ENCODE peak calls at places on chromosomes 16 and 17, in four cellular contexts. One of them, this sample, is unnamed.
A peak's percentile ranks its signal among the peaks of the same experiment; 100 is the strongest.

GRCh38 chr16:65195998-65196397 is 74.1 kb upstream of the CDH11 start:
- DNase-seq in vagina: no peak
- DNase-seq in H1: no peak
- DNase-seq in HCT116: no peak
- DNase-seq in this sample: no peak

GRCh38 chr16:51637744-51638100 is 486.7 kb upstream of the SALL1 start:
- DNase-seq in vagina: no peak
- DNase-seq in H1: no peak
- DNase-seq in HCT116: no peak
- DNase-seq in this sample: no peak

GRCh38 chr16:12826559-12826958 is 22.9 kb upstream of the CPPED1 start:
- DNase-seq in vagina: no peak
- DNase-seq in H1: no peak
- DNase-seq in HCT116: no peak
- DNase-seq in this sample: no peak

GRCh38 chr17:73551756-73552155 is 92.5 kb downstream of the SDK2 start:
- DNase-seq in vagina: no peak
- DNase-seq in H1: no peak
- DNase-seq in HCT116: peak; percentile 7
- DNase-seq in this sample: no peak

GRCh38 chr16:85844786-85845185 is 45.3 kb downstream of the COX4I1 start:
- DNase-seq in vagina: no peak
- DNase-seq in H1: no peak
- DNase-seq in HCT116: no peak
- DNase-seq in this sample: no peak

GRCh38 chr17:40534431-40535189 is 30.7 kb downstream of the CCR7 start:
- DNase-seq in vagina: no peak
- DNase-seq in H1: no peak
- DNase-seq in HCT116: no peak
- DNase-seq in this sample: no peak

GRCh38 chr16:69406780-69407331 is 17.6 kb upstream of the CYB5B start:
- DNase-seq in vagina: no peak
- DNase-seq in H1: no peak
- DNase-seq in HCT116: peak; percentile 99
- DNase-seq in this sample: no peak

GRCh38 chr17:5821057-5821456 is 236.7 kb upstream of the NLRP1 start:
- DNase-seq in vagina: no peak
- DNase-seq in H1: peak; percentile 14
- DNase-seq in HCT116: no peak
- DNase-seq in this sample: peak; percentile 72

GRCh38 chr16:3458852-3459361 is 15.4 kb downstream of the NAA60 start:
- DNase-seq in vagina: no peak
- DNase-seq in H1: no peak
- DNase-seq in HCT116: no peak
- DNase-seq in this sample: no peak

GRCh38 chr17:78828470-78829185 is 12.0 kb downstream of the USP36 start:
- DNase-seq in vagina: no peak
- DNase-seq in H1: no peak
- DNase-seq in HCT116: peak; percentile 24
- DNase-seq in this sample: no peak

GRCh38 chr16:23998771-23999170 is 163.0 kb downstream of the PRKCB start:
- DNase-seq in vagina: no peak
- DNase-seq in H1: no peak
- DNase-seq in HCT116: no peak
- DNase-seq in this sample: no peak

GRCh38 chr16:82651921-82652601 is 25.3 kb downstream of the CDH13 start:
- DNase-seq in vagina: no peak
- DNase-seq in H1: no peak
- DNase-seq in HCT116: no peak
- DNase-seq in this sample: no peak

GRCh38 chr16:30761427-30761927 is 385 bp downstream of the CFAP119 start:
- DNase-seq in vagina: no peak
- DNase-seq in H1: peak; percentile 61
- DNase-seq in HCT116: no peak
- DNase-seq in this sample: no peak

GRCh38 chr16:86821933-86822332 is 243.6 kb downstream of the FOXL1 start:
- DNase-seq in vagina: no peak
- DNase-seq in H1: no peak
- DNase-seq in HCT116: no peak
- DNase-seq in this sample: no peak

GRCh38 chr16:84519855-84520254 is 15.4 kb upstream of the MEAK7 start:
- DNase-seq in vagina: no peak
- DNase-seq in H1: no peak
- DNase-seq in HCT116: no peak
- DNase-seq in this sample: no peak

GRCh38 chr17:82223517-82223916 is 5.3 kb upstream of the SLC16A3 start:
- DNase-seq in vagina: no peak
- DNase-seq in H1: no peak
- DNase-seq in HCT116: no peak
- DNase-seq in this sample: no peak

GRCh38 chr16:56354746-56355145 is 70.6 kb downstream of the AMFR start:
- DNase-seq in vagina: no peak
- DNase-seq in H1: no peak
- DNase-seq in HCT116: no peak
- DNase-seq in this sample: no peak

GRCh38 chr16:63714876-63715275 is 1407.0 kb downstream of the CDH11 start:
- DNase-seq in vagina: no peak
- DNase-seq in H1: no peak
- DNase-seq in HCT116: no peak
- DNase-seq in this sample: no peak

GRCh38 chr17:17950806-17951205 is 21.4 kb downstream of the TOM1L2 start:
- DNase-seq in vagina: no peak
- DNase-seq in H1: no peak
- DNase-seq in HCT116: no peak
- DNase-seq in this sample: no peak

GRCh38 chr17:56808503-56808902 is 25.2 kb downstream of the C17orf67 start:
- DNase-seq in vagina: no peak
- DNase-seq in H1: no peak
- DNase-seq in HCT116: no peak
- DNase-seq in this sample: no peak

GRCh38 chr16:50381679-50382440 is 13.1 kb upstream of the BRD7 start:
- DNase-seq in vagina: no peak
- DNase-seq in H1: no peak
- DNase-seq in HCT116: no peak
- DNase-seq in this sample: no peak

GRCh38 chr17:27478901-27479531 is 22.8 kb downstream of the KSR1 start:
- DNase-seq in vagina: no peak
- DNase-seq in H1: no peak
- DNase-seq in HCT116: no peak
- DNase-seq in this sample: no peak

GRCh38 chr16:72946474-72947194 is 101.3 kb downstream of the ZFHX3 start:
- DNase-seq in vagina: no peak
- DNase-seq in H1: no peak
- DNase-seq in HCT116: no peak
- DNase-seq in this sample: no peak

GRCh38 chr16:82845076-82845475 is 218.3 kb downstream of the CDH13 start:
- DNase-seq in vagina: no peak
- DNase-seq in H1: no peak
- DNase-seq in HCT116: no peak
- DNase-seq in this sample: no peak

GRCh38 chr17:48110722-48111121 is 3.2 kb downstream of the SNX11 start:
- DNase-seq in vagina: no peak
- DNase-seq in H1: no peak
- DNase-seq in HCT116: no peak
- DNase-seq in this sample: no peak

GRCh38 chr16:1812732-1813163 is 13.9 kb downstream of the HAGH start:
- DNase-seq in vagina: no peak
- DNase-seq in H1: no peak
- DNase-seq in HCT116: peak; percentile 47
- DNase-seq in this sample: peak; percentile 93

GRCh38 chr17:79393358-79394038 is 217.4 kb downstream of the RBFOX3 start:
- DNase-seq in vagina: no peak
- DNase-seq in H1: peak; percentile 99
- DNase-seq in HCT116: peak; percentile 37
- DNase-seq in this sample: peak; percentile 95

GRCh38 chr16:3121843-3122467 is 9.6 kb downstream of the ZNF205 start:
- DNase-seq in vagina: no peak
- DNase-seq in H1: no peak
- DNase-seq in HCT116: no peak
- DNase-seq in this sample: no peak

GRCh38 chr17:11742891-11743290 is 144.6 kb downstream of the DNAH9 start:
- DNase-seq in vagina: no peak
- DNase-seq in H1: no peak
- DNase-seq in HCT116: no peak
- DNase-seq in this sample: no peak

GRCh38 chr16:3007957-3008748 is 4.6 kb upstream of the CLDN9 start:
- DNase-seq in vagina: no peak
- DNase-seq in H1: peak; percentile 89
- DNase-seq in HCT116: no peak
- DNase-seq in this sample: no peak

GRCh38 chr16:78365376-78365775 is 265.9 kb downstream of the WWOX start:
- DNase-seq in vagina: no peak
- DNase-seq in H1: no peak
- DNase-seq in HCT116: no peak
- DNase-seq in this sample: no peak

GRCh38 chr17:38588775-38589174 is 17.0 kb downstream of the SRCIN1 start:
- DNase-seq in vagina: no peak
- DNase-seq in H1: no peak
- DNase-seq in HCT116: no peak
- DNase-seq in this sample: no peak

GRCh38 chr17:41486809-41487530 is 2.7 kb downstream of the KRT36 start:
- DNase-seq in vagina: no peak
- DNase-seq in H1: peak; percentile 97
- DNase-seq in HCT116: no peak
- DNase-seq in this sample: no peak

GRCh38 chr16:74437-75318 is 2.2 kb upstream of the RHBDF1 start:
- DNase-seq in vagina: no peak
- DNase-seq in H1: no peak
- DNase-seq in HCT116: no peak
- DNase-seq in this sample: no peak

GRCh38 chr17:9256944-9257629 is 235.8 kb downstream of the NTN1 start:
- DNase-seq in vagina: no peak
- DNase-seq in H1: no peak
- DNase-seq in HCT116: no peak
- DNase-seq in this sample: no peak
- TF ChIP-seq POLR2AphosphoS5 in vagina: peak; percentile 64
- TF ChIP-seq POLR2AphosphoS5 in H1: no peak
- TF ChIP-seq POLR2AphosphoS5 in HCT116: no peak
- TF ChIP-seq POLR2AphosphoS5 in this sample: no peak

GRCh38 chr16:27892879-27893278 is 170.6 kb downstream of the GSG1L start:
- DNase-seq in vagina: no peak
- DNase-seq in H1: peak; percentile 52
- DNase-seq in HCT116: peak; percentile 6
- DNase-seq in this sample: no peak
- TF ChIP-seq CTCF in vagina: no peak
- TF ChIP-seq CTCF in H1: peak; percentile 44
- TF ChIP-seq CTCF in HCT116: peak; percentile 27
- TF ChIP-seq CTCF in this sample: no peak

GRCh38 chr17:75622071-75622470 is 11.2 kb upstream of the SMIM5 start:
- DNase-seq in vagina: no peak
- DNase-seq in H1: no peak
- DNase-seq in HCT116: no peak
- DNase-seq in this sample: no peak
- TF ChIP-seq POLR2AphosphoS5 in vagina: no peak
- TF ChIP-seq POLR2AphosphoS5 in H1: no peak
- TF ChIP-seq POLR2AphosphoS5 in HCT116: no peak
- TF ChIP-seq POLR2AphosphoS5 in this sample: no peak

GRCh38 chr16:11748404-11749254 is 6.0 kb upstream of the TXNDC11 start:
- DNase-seq in vagina: no peak
- DNase-seq in H1: no peak
- DNase-seq in HCT116: no peak
- DNase-seq in this sample: no peak
- TF ChIP-seq CTCF in vagina: no peak
- TF ChIP-seq CTCF in H1: no peak
- TF ChIP-seq CTCF in HCT116: no peak
- TF ChIP-seq CTCF in this sample: no peak

GRCh38 chr17:33512113-33512512 is 219.0 kb upstream of the ASIC2 start:
- DNase-seq in vagina: no peak
- DNase-seq in H1: no peak
- DNase-seq in HCT116: no peak
- DNase-seq in this sample: no peak

GRCh38 chr17:33511670-33512069 is 218.6 kb upstream of the ASIC2 start:
- DNase-seq in vagina: no peak
- DNase-seq in H1: no peak
- DNase-seq in HCT116: no peak
- DNase-seq in this sample: no peak

GRCh38 chr17:33506889-33507650 is 214.0 kb upstream of the ASIC2 start:
- DNase-seq in vagina: no peak
- DNase-seq in H1: no peak
- DNase-seq in HCT116: no peak
- DNase-seq in this sample: no peak

GRCh38 chr17:33508215-33508614 is 215.1 kb upstream of the ASIC2 start:
- DNase-seq in vagina: no peak
- DNase-seq in H1: no peak
- DNase-seq in HCT116: no peak
- DNase-seq in this sample: no peak

GRCh38 chr17:33509331-33509730 is 216.2 kb upstream of the ASIC2 start:
- DNase-seq in vagina: no peak
- DNase-seq in H1: no peak
- DNase-seq in HCT116: no peak
- DNase-seq in this sample: no peak
- TF ChIP-seq POLR2AphosphoS5 in vagina: no peak
- TF ChIP-seq POLR2AphosphoS5 in H1: no peak
- TF ChIP-seq POLR2AphosphoS5 in HCT116: no peak
- TF ChIP-seq POLR2AphosphoS5 in this sample: no peak

This sample was measured in esophagus muscularis mucosa.